ENCODE peak calls at places on chromosomes 13 and 19, in four cellular contexts. D is vagina, A is stomach, M is uterus. U is an unnamed sample.

GRCh38 chr13:46543307-46543706 is 9.7 kb upstream of the LRCH1 start:
- DNase-seq in D (no peak), M (no peak), A (no peak), U (no peak)

GRCh38 chr13:74017301-74018092 is 116.7 kb downstream of the KLF12 start:
- DNase-seq in D (no peak), M (no peak), A (no peak), U (no peak)

GRCh38 chr19:30593358-30593757 is 221.2 kb downstream of the ZNF536 start:
- DNase-seq in M (peak), D (peak), A (no peak), U (no peak)

GRCh38 chr13:47826481-47826880 is 174.6 kb downstream of the SUCLA2 start:
- DNase-seq in A (no peak), D (no peak), M (no peak), U (no peak)

GRCh38 chr13:30928971-30929370 is 3.5 kb upstream of the TEX26 start:
- DNase-seq in D (no peak), M (no peak), A (no peak), U (no peak)

GRCh38 chr13:43698009-43698408 is 88.8 kb downstream of the ENOX1 start:
- DNase-seq in D (no peak), A (no peak), M (no peak), U (no peak)

GRCh38 chr13:80603351-80603750 is 262.4 kb upstream of the SPRY2 start:
- DNase-seq in D (no peak), M (no peak), A (no peak), U (no peak)

GRCh38 chr19:1469200-1469935 is 9.6 kb downstream of the C19orf25 start:
- DNase-seq in M (no peak), D (no peak), A (no peak), U (no peak)

GRCh38 chr19:10113964-10114650 is 2.6 kb downstream of the P2RY11 start:
- DNase-seq in M (no peak), D (peak), A (no peak), U (no peak)

GRCh38 chr13:22926176-22927007 is 254.4 kb upstream of the SGCG start:
- DNase-seq in M (peak), A (no peak), D (no peak), U (peak)

GRCh38 chr19:33377586-33378475 is 4.3 kb downstream of the CEBPG start:
- DNase-seq in A (no peak), M (no peak), D (no peak), U (no peak)

GRCh38 chr19:3699071-3699740 is 1.1 kb downstream of the PIP5K1C start:
- DNase-seq in D (no peak), M (peak), A (no peak), U (peak)

GRCh38 chr13:50531917-50532899 is 311.3 kb downstream of the DLEU7 start:
- DNase-seq in A (no peak), D (no peak), M (no peak), U (no peak)

GRCh38 chr13:22915442-22916082 is 265.2 kb upstream of the SGCG start:
- DNase-seq in M (peak), D (no peak), A (peak), U (peak)

GRCh38 chr13:113458218-113459065 is 5.2 kb upstream of the ADPRHL1 start:
- DNase-seq in A (no peak), M (peak), D (no peak), U (peak)

GRCh38 chr19:56091751-56092546 is 29.1 kb downstream of the ZNF787 start:
- DNase-seq in D (no peak), A (no peak), M (no peak), U (no peak)

GRCh38 chr13:113407531-113408393 is 43.8 kb upstream of the GRTP1 start:
- DNase-seq in A (no peak), M (no peak), D (no peak), U (no peak)

GRCh38 chr13:57925250-57925649 is 293.7 kb downstream of the PCDH17 start:
- DNase-seq in M (no peak), A (no peak), D (no peak), U (no peak)

GRCh38 chr19:55605637-55606470 is at the start of gene ZNF865:
- DNase-seq in D (no peak), M (peak), A (peak), U (peak)

GRCh38 chr19:48372904-48373303 is 8.7 kb downstream of the SYNGR4 start:
- DNase-seq in D (no peak), M (no peak), A (no peak), U (no peak)

GRCh38 chr13:50829896-50830295 is 13.6 kb downstream of the DLEU7 start:
- DNase-seq in A (no peak), D (no peak), M (no peak), U (no peak)

GRCh38 chr13:53250977-53251376 is 222.4 kb downstream of the OLFM4 start:
- DNase-seq in D (no peak), M (no peak), A (no peak), U (no peak)

GRCh38 chr13:50006426-50007135 is 8.7 kb upstream of the KCNRG start:
- DNase-seq in A (no peak), D (no peak), M (no peak), U (no peak)

GRCh38 chr13:91347996-91348905 is 764 bp downstream of the MIR17HG start:
- DNase-seq in A (peak), D (no peak), M (peak), U (peak)

GRCh38 chr19:2084993-2085720 is 11.0 kb downstream of the MOB3A start:
- DNase-seq in M (no peak), D (no peak), A (peak), U (peak)

GRCh38 chr13:102657630-102658029 is 37.2 kb downstream of the METTL21C start:
- DNase-seq in D (no peak), M (no peak), A (no peak), U (no peak)

GRCh38 chr19:3634496-3635045 is 8.0 kb upstream of the CACTIN start:
- DNase-seq in A (no peak), D (no peak), M (no peak), U (no peak)

GRCh38 chr19:50791594-50792245 is 1.5 kb downstream of the ACP4 start:
- DNase-seq in D (no peak), M (no peak), A (no peak), U (no peak)

GRCh38 chr19:7789447-7789846 is 26.4 kb downstream of the CLEC4M start:
- DNase-seq in A (no peak), M (no peak), D (no peak), U (no peak)

GRCh38 chr13:52161193-52161646 is 1.8 kb upstream of the NEK3 start:
- DNase-seq in D (no peak), M (no peak), A (no peak), U (no peak)

GRCh38 chr13:26977541-26977940 is 194.1 kb downstream of the USP12 start:
- DNase-seq in D (no peak), A (no peak), M (no peak), U (no peak)

GRCh38 chr19:18415177-18415867 is 3.9 kb upstream of the SSBP4 start:
- DNase-seq in A (no peak), M (peak), D (no peak), U (peak)
- TF ChIP-seq POLR2A in A (no peak), M (peak), D (no peak), U (no peak)

GRCh38 chr19:4830768-4831265 is 695 bp downstream of the TICAM1 start:
- DNase-seq in A (no peak), D (no peak), M (no peak), U (no peak)
- H3K4me3 ChIP-seq in A (peak), D (peak), M (peak), U (peak)

GRCh38 chr13:84263354-84264069 is 381.2 kb upstream of the SLITRK1 start:
- DNase-seq in A (no peak), M (no peak), D (no peak), U (no peak)

GRCh38 chr13:84265365-84265764 is 383.1 kb upstream of the SLITRK1 start:
- DNase-seq in A (no peak), M (no peak), D (no peak), U (no peak)
- TF ChIP-seq POLR2A in A (no peak), M (no peak), D (no peak), U (no peak)

DNA sequence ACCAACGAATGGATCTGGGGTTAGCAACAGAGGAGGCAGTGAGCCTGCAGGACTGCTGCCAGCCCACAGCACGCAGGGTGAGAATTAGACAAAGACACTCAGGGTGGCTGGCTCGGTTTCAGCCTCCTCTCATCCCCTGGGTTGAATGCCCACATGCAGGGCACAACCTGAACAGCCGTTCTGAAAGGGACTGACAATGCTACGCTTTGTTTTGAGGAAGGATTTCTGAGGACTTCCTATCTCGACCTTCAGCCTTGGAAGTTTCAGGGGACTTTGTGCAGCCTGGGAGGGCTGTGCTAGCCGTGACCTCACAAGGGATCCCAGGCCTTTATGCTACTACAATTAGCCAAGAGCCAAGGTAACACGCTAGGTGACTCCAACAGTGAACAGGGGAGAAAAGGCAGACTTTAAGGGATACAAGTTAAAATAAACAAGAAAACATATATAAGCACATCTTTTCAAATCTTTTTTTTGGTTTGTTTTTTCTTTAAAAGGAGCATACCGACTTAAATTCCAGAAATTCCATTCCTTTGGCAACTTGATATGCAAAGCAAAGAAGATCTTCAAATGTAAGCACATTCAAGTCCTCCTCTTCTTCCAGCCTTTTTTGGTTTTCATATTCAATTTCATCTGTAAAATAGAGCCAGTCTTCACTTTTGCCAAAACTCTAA is 34.5 kb upstream of the URAD start:
- DNase-seq in A (no peak), M (no peak), D (no peak), U (peak)
- H3K4me3 ChIP-seq in A (no peak), M (no peak), D (no peak), U (no peak)

DNA sequence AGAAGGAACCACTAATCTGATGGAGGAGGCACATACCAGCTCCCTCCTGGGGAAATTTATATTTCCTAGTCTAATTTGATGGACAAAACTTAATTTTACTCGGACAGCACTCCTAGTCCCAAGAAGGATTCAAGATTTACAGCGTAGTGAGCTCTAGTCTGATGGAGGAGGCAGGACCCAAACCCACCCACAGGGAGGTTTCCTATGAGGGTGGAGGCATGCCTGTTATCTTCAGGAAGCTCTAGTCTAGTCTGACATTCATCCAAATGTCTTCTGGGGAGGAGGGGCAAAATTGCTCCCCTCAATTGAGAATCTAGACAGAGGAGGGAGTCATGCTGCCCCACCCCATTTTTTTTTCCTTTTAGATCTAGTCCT is 10.4 kb upstream of the BCL3 start:
- DNase-seq in A (no peak), M (no peak), D (no peak), U (no peak)
- TF ChIP-seq POLR2A in A (no peak), M (no peak), D (no peak), U (no peak)

GRCh38 chr19:5914358-5914774 is 312 bp downstream of the CAPS start:
- DNase-seq in A (peak), D (no peak), M (no peak), U (no peak)
- H3K4me3 ChIP-seq in A (peak), D (no peak), M (no peak), U (no peak)

U was measured in testis.